ENCODE peak calls at places on chromosomes 7 and 10, in ten cellular contexts. One of them, this sample, is unnamed.

GRCh38 chr7:121504478-121504877 is 108.4 kb upstream of the FAM3C start:
- DNase-seq in GM12865: no peak
- DNase-seq in iPS DF 6.9: no peak
- DNase-seq in fibroblast of mammary gland: peak; percentile 87
- DNase-seq in cardiac muscle cell: no peak
- DNase-seq in sigmoid colon: no peak
- DNase-seq in A549: peak; percentile 17
- DNase-seq in CD8-positive, alpha-beta T cell: no peak
- DNase-seq in astrocyte of the spinal cord: peak; percentile 83
- DNase-seq in astrocyte: peak; percentile 91
- DNase-seq in this sample: no peak

GRCh38 chr7:156897673-156898072 is 4.7 kb upstream of the LMBR1 start:
- DNase-seq in astrocyte: peak; percentile 57
- DNase-seq in astrocyte of the spinal cord: no peak
- DNase-seq in GM12865: no peak
- DNase-seq in fibroblast of mammary gland: peak; percentile 22
- DNase-seq in CD8-positive, alpha-beta T cell: no peak
- DNase-seq in A549: peak; percentile 61
- DNase-seq in sigmoid colon: no peak
- DNase-seq in cardiac muscle cell: no peak
- DNase-seq in iPS DF 6.9: no peak
- DNase-seq in this sample: no peak

GRCh38 chr7:99133766-99134564 is 9.9 kb downstream of the SMURF1 start:
- DNase-seq in cardiac muscle cell: no peak
- DNase-seq in astrocyte of the spinal cord: no peak
- DNase-seq in iPS DF 6.9: no peak
- DNase-seq in GM12865: no peak
- DNase-seq in sigmoid colon: no peak
- DNase-seq in fibroblast of mammary gland: no peak
- DNase-seq in A549: no peak
- DNase-seq in astrocyte: no peak
- DNase-seq in CD8-positive, alpha-beta T cell: no peak
- DNase-seq in this sample: no peak

GRCh38 chr10:15141136-15142067 is 27.1 kb downstream of the NMT2 start:
- DNase-seq in fibroblast of mammary gland: peak; percentile 8
- DNase-seq in GM12865: peak; percentile 84
- DNase-seq in sigmoid colon: no peak
- DNase-seq in cardiac muscle cell: no peak
- DNase-seq in CD8-positive, alpha-beta T cell: no peak
- DNase-seq in astrocyte: peak; percentile 56
- DNase-seq in astrocyte of the spinal cord: peak; percentile 39
- DNase-seq in iPS DF 6.9: no peak
- DNase-seq in A549: no peak
- DNase-seq in this sample: peak; percentile 81

GRCh38 chr7:47873767-47874166 is 74.5 kb downstream of the PKD1L1 start:
- DNase-seq in iPS DF 6.9: no peak
- DNase-seq in cardiac muscle cell: no peak
- DNase-seq in sigmoid colon: no peak
- DNase-seq in A549: peak; percentile 79
- DNase-seq in astrocyte: peak; percentile 48
- DNase-seq in astrocyte of the spinal cord: peak; percentile 16
- DNase-seq in GM12865: no peak
- DNase-seq in CD8-positive, alpha-beta T cell: no peak
- DNase-seq in fibroblast of mammary gland: peak; percentile 25
- DNase-seq in this sample: no peak

GRCh38 chr10:7789390-7789789 is 1.4 kb downstream of the ATP5F1C start:
- DNase-seq in GM12865: no peak
- DNase-seq in astrocyte: peak; percentile 38
- DNase-seq in A549: no peak
- DNase-seq in sigmoid colon: no peak
- DNase-seq in CD8-positive, alpha-beta T cell: no peak
- DNase-seq in fibroblast of mammary gland: peak; percentile 45
- DNase-seq in astrocyte of the spinal cord: peak; percentile 16
- DNase-seq in cardiac muscle cell: peak; percentile 41
- DNase-seq in iPS DF 6.9: no peak
- DNase-seq in this sample: no peak

GRCh38 chr10:130341325-130341724 is 205.1 kb downstream of the GLRX3 start:
- DNase-seq in fibroblast of mammary gland: no peak
- DNase-seq in iPS DF 6.9: no peak
- DNase-seq in GM12865: no peak
- DNase-seq in CD8-positive, alpha-beta T cell: no peak
- DNase-seq in sigmoid colon: no peak
- DNase-seq in cardiac muscle cell: peak; percentile 41
- DNase-seq in astrocyte of the spinal cord: no peak
- DNase-seq in astrocyte: no peak
- DNase-seq in A549: no peak
- DNase-seq in this sample: no peak

GRCh38 chr7:148503900-148504487 is 86.6 kb upstream of the C7orf33 start:
- DNase-seq in astrocyte of the spinal cord: peak; percentile 40
- DNase-seq in iPS DF 6.9: no peak
- DNase-seq in GM12865: peak; percentile 56
- DNase-seq in A549: peak; percentile 22
- DNase-seq in astrocyte: peak; percentile 12
- DNase-seq in sigmoid colon: no peak
- DNase-seq in fibroblast of mammary gland: peak; percentile 56
- DNase-seq in cardiac muscle cell: peak; percentile 45
- DNase-seq in CD8-positive, alpha-beta T cell: no peak
- DNase-seq in this sample: peak; percentile 26

GRCh38 chr7:85528581-85528980 is 341.7 kb upstream of the SEMA3D start:
- DNase-seq in cardiac muscle cell: no peak
- DNase-seq in astrocyte of the spinal cord: no peak
- DNase-seq in fibroblast of mammary gland: peak; percentile 44
- DNase-seq in astrocyte: no peak
- DNase-seq in iPS DF 6.9: no peak
- DNase-seq in GM12865: no peak
- DNase-seq in A549: no peak
- DNase-seq in sigmoid colon: no peak
- DNase-seq in CD8-positive, alpha-beta T cell: no peak
- DNase-seq in this sample: no peak

GRCh38 chr7:157815061-157816022 is 478.5 kb downstream of the DNAJB6 start:
- DNase-seq in cardiac muscle cell: no peak
- DNase-seq in GM12865: no peak
- DNase-seq in astrocyte of the spinal cord: no peak
- DNase-seq in A549: no peak
- DNase-seq in astrocyte: no peak
- DNase-seq in CD8-positive, alpha-beta T cell: no peak
- DNase-seq in iPS DF 6.9: no peak
- DNase-seq in fibroblast of mammary gland: no peak
- DNase-seq in sigmoid colon: no peak
- DNase-seq in this sample: no peak

GRCh38 chr7:30912986-30913671 is 1.5 kb downstream of the AQP1 start:
- DNase-seq in GM12865: no peak
- DNase-seq in astrocyte of the spinal cord: no peak
- DNase-seq in iPS DF 6.9: no peak
- DNase-seq in CD8-positive, alpha-beta T cell: no peak
- DNase-seq in fibroblast of mammary gland: no peak
- DNase-seq in cardiac muscle cell: no peak
- DNase-seq in sigmoid colon: no peak
- DNase-seq in A549: no peak
- DNase-seq in astrocyte: no peak
- DNase-seq in this sample: no peak

GRCh38 chr10:14971867-14972448 is 12.8 kb downstream of the MEIG1 start:
- DNase-seq in A549: peak; percentile 41
- DNase-seq in cardiac muscle cell: peak; percentile 39
- DNase-seq in GM12865: peak; percentile 42
- DNase-seq in fibroblast of mammary gland: peak; percentile 9
- DNase-seq in CD8-positive, alpha-beta T cell: peak; percentile 21
- DNase-seq in iPS DF 6.9: no peak
- DNase-seq in astrocyte: no peak
- DNase-seq in sigmoid colon: no peak
- DNase-seq in astrocyte of the spinal cord: peak; percentile 13
- DNase-seq in this sample: peak; percentile 25

GRCh38 chr10:101238732-101239105 is 9.5 kb upstream of the LBX1 start:
- DNase-seq in astrocyte of the spinal cord: no peak
- DNase-seq in fibroblast of mammary gland: no peak
- DNase-seq in GM12865: no peak
- DNase-seq in iPS DF 6.9: no peak
- DNase-seq in cardiac muscle cell: peak; percentile 64
- DNase-seq in astrocyte: no peak
- DNase-seq in CD8-positive, alpha-beta T cell: no peak
- DNase-seq in A549: no peak
- DNase-seq in sigmoid colon: no peak
- DNase-seq in this sample: no peak

GRCh38 chr10:51010977-51011376 is 63.3 kb upstream of the PRKG1 start:
- DNase-seq in astrocyte: no peak
- DNase-seq in sigmoid colon: no peak
- DNase-seq in CD8-positive, alpha-beta T cell: no peak
- DNase-seq in iPS DF 6.9: no peak
- DNase-seq in cardiac muscle cell: peak; percentile 40
- DNase-seq in GM12865: peak; percentile 41
- DNase-seq in fibroblast of mammary gland: peak; percentile 62
- DNase-seq in astrocyte of the spinal cord: peak; percentile 42
- DNase-seq in A549: peak; percentile 40
- DNase-seq in this sample: peak; percentile 22

GRCh38 chr10:105793071-105793470 is 1152.0 kb downstream of the SORCS3 start:
- DNase-seq in cardiac muscle cell: no peak
- DNase-seq in astrocyte: no peak
- DNase-seq in astrocyte of the spinal cord: no peak
- DNase-seq in A549: no peak
- DNase-seq in CD8-positive, alpha-beta T cell: no peak
- DNase-seq in GM12865: no peak
- DNase-seq in fibroblast of mammary gland: no peak
- DNase-seq in sigmoid colon: no peak
- DNase-seq in iPS DF 6.9: no peak
- DNase-seq in this sample: no peak

GRCh38 chr10:105803206-105803605 is 1162.1 kb downstream of the SORCS3 start:
- DNase-seq in GM12865: no peak
- DNase-seq in CD8-positive, alpha-beta T cell: no peak
- DNase-seq in sigmoid colon: no peak
- DNase-seq in iPS DF 6.9: no peak
- DNase-seq in astrocyte of the spinal cord: no peak
- DNase-seq in cardiac muscle cell: no peak
- DNase-seq in astrocyte: no peak
- DNase-seq in fibroblast of mammary gland: no peak
- DNase-seq in A549: no peak
- DNase-seq in this sample: no peak

GRCh38 chr10:105800626-105801025 is 1159.5 kb downstream of the SORCS3 start:
- DNase-seq in astrocyte: peak; percentile 22
- DNase-seq in cardiac muscle cell: no peak
- DNase-seq in fibroblast of mammary gland: no peak
- DNase-seq in CD8-positive, alpha-beta T cell: no peak
- DNase-seq in iPS DF 6.9: no peak
- DNase-seq in GM12865: no peak
- DNase-seq in sigmoid colon: no peak
- DNase-seq in A549: no peak
- DNase-seq in astrocyte of the spinal cord: peak; percentile 56
- DNase-seq in this sample: no peak

DNA sequence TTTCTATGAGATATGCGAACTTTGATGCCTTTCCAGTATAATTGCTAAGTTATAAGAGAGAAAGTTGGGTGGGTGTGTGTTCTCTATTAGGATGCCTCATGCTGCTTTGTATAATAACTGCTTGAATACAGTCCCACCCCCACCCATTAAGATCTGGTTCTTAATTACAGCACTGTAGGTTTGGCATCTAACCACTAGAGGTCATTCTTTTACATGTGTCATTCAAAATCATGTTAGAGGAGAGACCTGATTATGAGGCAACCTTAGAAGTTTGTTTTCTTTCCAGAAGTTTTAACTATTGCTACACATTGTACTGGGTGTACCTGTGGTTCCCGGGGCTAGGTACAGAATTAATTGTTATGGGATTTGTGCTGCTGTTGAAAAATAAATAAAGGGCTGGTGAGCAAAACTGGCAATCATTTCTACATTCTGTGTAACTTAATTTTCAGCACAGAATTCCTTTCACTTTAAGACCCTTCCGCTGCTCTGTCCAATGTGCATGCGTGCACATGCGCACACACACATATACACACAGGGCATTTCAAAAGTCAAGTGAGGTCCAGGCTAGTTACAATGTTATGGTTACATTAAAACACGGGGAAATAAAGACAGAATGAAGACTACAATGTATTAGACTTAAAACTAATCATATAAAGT is 1156.3 kb downstream of the SORCS3 start:
- DNase-seq in sigmoid colon: no peak
- DNase-seq in A549: peak; percentile 25
- DNase-seq in iPS DF 6.9: peak; percentile 1
- DNase-seq in fibroblast of mammary gland: peak; percentile 16
- DNase-seq in GM12865: peak; percentile 58
- DNase-seq in cardiac muscle cell: peak; percentile 51
- DNase-seq in astrocyte: no peak
- DNase-seq in CD8-positive, alpha-beta T cell: no peak
- DNase-seq in astrocyte of the spinal cord: peak; percentile 8
- DNase-seq in this sample: peak; percentile 52
- H3K4me3 ChIP-seq in sigmoid colon: no peak overlapping the region
- H3K4me3 ChIP-seq in A549: no peak overlapping the region
- H3K4me3 ChIP-seq in iPS DF 6.9: no peak overlapping the region
- H3K4me3 ChIP-seq in fibroblast of mammary gland: no peak overlapping the region
- H3K4me3 ChIP-seq in GM12865: no peak overlapping the region
- H3K4me3 ChIP-seq in cardiac muscle cell: no peak overlapping the region
- H3K4me3 ChIP-seq in astrocyte: no peak overlapping the region
- H3K4me3 ChIP-seq in CD8-positive, alpha-beta T cell: no peak overlapping the region
- H3K4me3 ChIP-seq in astrocyte of the spinal cord: no peak overlapping the region
- H3K4me3 ChIP-seq in this sample: no peak overlapping the region

GRCh38 chr7:64877714-64878610 is 25.1 kb upstream of the ZNF273 start:
- DNase-seq in cardiac muscle cell: no peak
- DNase-seq in GM12865: no peak
- DNase-seq in fibroblast of mammary gland: no peak
- DNase-seq in A549: no peak
- DNase-seq in sigmoid colon: peak; percentile 54
- DNase-seq in astrocyte: no peak
- DNase-seq in iPS DF 6.9: no peak
- DNase-seq in astrocyte of the spinal cord: no peak
- DNase-seq in CD8-positive, alpha-beta T cell: no peak
- DNase-seq in this sample: no peak
- H3K4me3 ChIP-seq in cardiac muscle cell: peak overlapping the region; percentile 24
- H3K4me3 ChIP-seq in GM12865: no peak overlapping the region
- H3K4me3 ChIP-seq in fibroblast of mammary gland: no peak overlapping the region
- H3K4me3 ChIP-seq in A549: no peak overlapping the region
- H3K4me3 ChIP-seq in sigmoid colon: peak overlapping the region; percentile 12
- H3K4me3 ChIP-seq in astrocyte: peak overlapping the region; percentile 15
- H3K4me3 ChIP-seq in iPS DF 6.9: peak overlapping the region; percentile 15
- H3K4me3 ChIP-seq in astrocyte of the spinal cord: peak overlapping the region; percentile 10
- H3K4me3 ChIP-seq in CD8-positive, alpha-beta T cell: peak overlapping the region; percentile 17
- H3K4me3 ChIP-seq in this sample: no peak overlapping the region

GRCh38 chr7:137898839-137899681 is 52.3 kb upstream of the DGKI start:
- DNase-seq in CD8-positive, alpha-beta T cell: peak; percentile 70
- DNase-seq in A549: peak; percentile 66
- DNase-seq in iPS DF 6.9: peak; percentile 60
- DNase-seq in sigmoid colon: peak; percentile 88
- DNase-seq in fibroblast of mammary gland: peak; percentile 71
- DNase-seq in astrocyte: no peak
- DNase-seq in GM12865: peak; percentile 88
- DNase-seq in cardiac muscle cell: peak; percentile 84
- DNase-seq in astrocyte of the spinal cord: peak; percentile 74
- DNase-seq in this sample: peak; percentile 66
- H3K4me3 ChIP-seq in CD8-positive, alpha-beta T cell: peak overlapping the region; percentile 28
- H3K4me3 ChIP-seq in A549: no peak overlapping the region
- H3K4me3 ChIP-seq in iPS DF 6.9: no peak overlapping the region
- H3K4me3 ChIP-seq in sigmoid colon: no peak overlapping the region
- H3K4me3 ChIP-seq in fibroblast of mammary gland: no peak overlapping the region
- H3K4me3 ChIP-seq in astrocyte: no peak overlapping the region
- H3K4me3 ChIP-seq in GM12865: no peak overlapping the region
- H3K4me3 ChIP-seq in cardiac muscle cell: no peak overlapping the region
- H3K4me3 ChIP-seq in astrocyte of the spinal cord: no peak overlapping the region
- H3K4me3 ChIP-seq in this sample: peak overlapping the region; percentile 46

DNA sequence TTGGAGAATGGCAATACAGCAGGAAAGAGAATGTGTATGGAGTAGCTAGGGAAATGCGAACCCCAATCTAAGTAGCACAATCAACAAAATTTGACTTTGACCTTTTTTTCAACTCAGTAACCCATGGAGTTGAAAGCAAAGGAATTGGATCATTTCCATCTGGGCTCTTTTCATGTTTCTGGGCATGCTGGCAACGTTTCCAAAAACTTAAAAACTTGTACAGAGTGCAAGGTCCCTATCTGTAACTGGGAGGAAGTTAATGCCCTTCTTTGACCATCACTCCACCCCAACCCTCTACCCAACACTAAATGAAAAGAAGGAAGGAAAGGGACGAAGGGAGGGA is 1.3 kb upstream of the HIBADH start:
- DNase-seq in GM12865: no peak
- DNase-seq in astrocyte of the spinal cord: no peak
- DNase-seq in A549: no peak
- DNase-seq in sigmoid colon: no peak
- DNase-seq in CD8-positive, alpha-beta T cell: no peak
- DNase-seq in cardiac muscle cell: no peak
- DNase-seq in iPS DF 6.9: no peak
- DNase-seq in astrocyte: no peak
- DNase-seq in fibroblast of mammary gland: no peak
- DNase-seq in this sample: no peak
- H3K4me3 ChIP-seq in GM12865: no peak overlapping the region
- H3K4me3 ChIP-seq in astrocyte of the spinal cord: no peak overlapping the region
- H3K4me3 ChIP-seq in A549: no peak overlapping the region
- H3K4me3 ChIP-seq in sigmoid colon: no peak overlapping the region
- H3K4me3 ChIP-seq in CD8-positive, alpha-beta T cell: no peak overlapping the region
- H3K4me3 ChIP-seq in cardiac muscle cell: no peak overlapping the region
- H3K4me3 ChIP-seq in iPS DF 6.9: no peak overlapping the region
- H3K4me3 ChIP-seq in astrocyte: no peak overlapping the region
- H3K4me3 ChIP-seq in fibroblast of mammary gland: no peak overlapping the region
- H3K4me3 ChIP-seq in this sample: no peak overlapping the region

This sample was measured in Jurkat, Clone E6-1.